ENCODE peak calls at places on chromosomes 4 and X, in seven cellular contexts. H, S, E, T, M, U and K are unnamed samples. For H3K27me3, the result is how much of the 10 kb centered on the place peaks cover.

GRCh38 chr4:184805462-184806245 is 20.1 kb downstream of the ACSL1 start:
- DNase-seq in H (peak), S (peak), E (no peak), T (no peak), M (peak), U (peak), K (no peak)

GRCh38 chr4:185542626-185543336 is 7.5 kb upstream of the PDLIM3 start:
- DNase-seq in H (no peak), S (no peak), E (peak), T (peak), M (peak), U (peak), K (peak)

GRCh38 chr4:13918110-13918509 is 290.6 kb upstream of the BOD1L1 start:
- DNase-seq in H (no peak), S (no peak), E (peak), T (peak), M (peak), U (no peak), K (peak)

GRCh38 chr4:13829457-13829856 is 201.9 kb upstream of the BOD1L1 start:
- DNase-seq in H (no peak), S (no peak), E (no peak), T (no peak), M (no peak), U (no peak), K (no peak)

GRCh38 chr4:67535280-67535840 is 9.9 kb downstream of the CENPC start:
- DNase-seq in H (no peak), S (no peak), E (no peak), T (no peak), M (no peak), U (no peak), K (no peak)

GRCh38 chr4:177455591-177455990 is 13.4 kb upstream of the AGA start:
- DNase-seq in H (no peak), S (no peak), E (no peak), T (no peak), M (peak), U (no peak), K (no peak)

GRCh38 chrX:96211953-96212352 is 472.7 kb upstream of the DIAPH2 start:
- DNase-seq in H (no peak), S (no peak), E (no peak), T (no peak), M (no peak), U (no peak), K (no peak)

GRCh38 chr4:125750827-125751466 is 436.2 kb downstream of the FAT4 start:
- DNase-seq in H (no peak), S (no peak), E (no peak), T (no peak), M (no peak), U (peak), K (no peak)

GRCh38 chrX:46762963-46763362 is 4.0 kb upstream of the SLC9A7 start:
- DNase-seq in H (no peak), S (no peak), E (no peak), T (no peak), M (no peak), U (no peak), K (no peak)

GRCh38 chr4:22091906-22092305 is 143.3 kb upstream of the KCNIP4 start:
- DNase-seq in H (no peak), S (no peak), E (no peak), T (no peak), M (no peak), U (no peak), K (no peak)

GRCh38 chr4:133596459-133596858 is 447.4 kb downstream of the PCDH10 start:
- DNase-seq in H (no peak), S (no peak), E (no peak), T (no peak), M (no peak), U (no peak), K (no peak)

GRCh38 chr4:159065513-159066240 is 37.2 kb upstream of the RAPGEF2 start:
- DNase-seq in H (no peak), S (no peak), E (no peak), T (no peak), M (no peak), U (no peak), K (no peak)

GRCh38 chr4:108411836-108412235 is 208.5 kb upstream of the RPL34 start:
- DNase-seq in H (no peak), S (no peak), E (peak), T (no peak), M (no peak), U (no peak), K (no peak)

GRCh38 chr4:6449335-6449734 is 23.1 kb downstream of the PPP2R2C start:
- DNase-seq in H (no peak), S (no peak), E (no peak), T (no peak), M (no peak), U (no peak), K (no peak)

GRCh38 chr4:125428832-125429231 is 114.1 kb downstream of the FAT4 start:
- DNase-seq in H (no peak), S (no peak), E (no peak), T (no peak), M (no peak), U (no peak), K (no peak)

GRCh38 chrX:63506320-63506719 is 155.2 kb upstream of the SPIN4 start:
- DNase-seq in H (no peak), S (no peak), E (no peak), T (no peak), M (no peak), U (no peak), K (no peak)

GRCh38 chr4:140719022-140719421 is 37.2 kb downstream of the TBC1D9 start:
- DNase-seq in H (no peak), S (no peak), E (no peak), T (no peak), M (no peak), U (no peak), K (no peak)

GRCh38 chr4:132297346-132297745 is 851.7 kb upstream of the PCDH10 start:
- DNase-seq in H (no peak), S (no peak), E (no peak), T (no peak), M (no peak), U (no peak), K (no peak)

GRCh38 chr4:13856387-13856786 is 228.9 kb upstream of the BOD1L1 start:
- DNase-seq in H (no peak), S (no peak), E (no peak), T (no peak), M (no peak), U (no peak), K (no peak)

GRCh38 chr4:90990298-90990697 is 863.1 kb downstream of the CCSER1 start:
- DNase-seq in H (no peak), S (no peak), E (no peak), T (no peak), M (no peak), U (no peak), K (no peak)

GRCh38 chr4:128107766-128108165 is 46.7 kb downstream of the LARP1B start:
- DNase-seq in H (no peak), S (no peak), E (no peak), T (no peak), M (no peak), U (no peak), K (no peak)

GRCh38 chr4:78293348-78293747 is 236.2 kb downstream of the FRAS1 start:
- DNase-seq in H (no peak), S (no peak), E (no peak), T (no peak), M (no peak), U (no peak), K (no peak)

GRCh38 chrX:108216405-108216804 is 124.8 kb downstream of the ATG4A start:
- DNase-seq in H (no peak), S (no peak), E (no peak), T (no peak), M (no peak), U (no peak), K (no peak)

GRCh38 chr4:57270350-57270749 is 160.2 kb upstream of the IGFBP7 start:
- DNase-seq in H (no peak), S (no peak), E (no peak), T (no peak), M (no peak), U (no peak), K (no peak)

GRCh38 chr4:185587444-185588161 is 52.3 kb upstream of the PDLIM3 start:
- DNase-seq in H (no peak), S (peak), E (no peak), T (no peak), M (peak), U (no peak), K (no peak)

GRCh38 chr4:115119804-115120352 is 6.5 kb upstream of the NDST4 start:
- DNase-seq in H (no peak), S (no peak), E (no peak), T (no peak), M (no peak), U (no peak), K (no peak)

GRCh38 chr4:8558080-8558960 is 21.9 kb upstream of the GPR78 start:
- DNase-seq in H (peak), S (peak), E (no peak), T (no peak), M (no peak), U (no peak), K (peak)

GRCh38 chrX:110265624-110266023 is 52.3 kb downstream of the AMMECR1 start:
- DNase-seq in H (no peak), S (no peak), E (no peak), T (no peak), M (no peak), U (no peak), K (no peak)

GRCh38 chr4:176889776-176890175 is 97.1 kb upstream of the VEGFC start:
- DNase-seq in H (no peak), S (no peak), E (no peak), T (no peak), M (no peak), U (no peak), K (no peak)

DNA sequence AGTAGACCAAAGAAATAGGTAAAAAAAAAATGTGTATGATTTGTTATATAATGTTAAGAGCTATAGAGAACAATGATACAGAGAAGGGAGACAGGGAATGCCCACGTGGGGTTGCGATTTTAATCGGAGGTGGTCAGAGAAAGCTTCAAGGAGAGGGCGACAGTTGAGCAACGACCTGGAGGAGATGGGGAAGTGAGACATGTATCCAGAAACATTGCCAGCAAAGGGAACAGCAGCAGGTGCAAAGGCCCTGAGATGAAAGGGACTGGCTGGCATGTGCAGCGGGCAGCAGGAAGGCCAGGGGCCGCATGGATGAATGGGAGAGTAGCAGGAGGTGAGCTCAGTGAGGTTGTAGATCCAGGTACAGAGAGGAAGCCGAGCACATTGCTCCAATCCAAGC is 32.9 kb downstream of the NIPAL1 start:
- DNase-seq in H (no peak), S (peak), E (no peak), T (no peak), M (no peak), U (no peak), K (no peak)
- H3K27me3 ChIP-seq in H (under half), S (under half), E (under half), T (under half), M (under half), U (under half), K (under half)

GRCh38 chrX:38379088-38379487 is 26.7 kb downstream of the OTC start:
- DNase-seq in H (no peak), S (no peak), E (no peak), T (no peak), M (no peak), U (no peak), K (no peak)

GRCh38 chrX:38374431-38374830 is 22.0 kb downstream of the OTC start:
- DNase-seq in H (no peak), S (no peak), E (no peak), T (no peak), M (no peak), U (no peak), K (no peak)

GRCh38 chrX:38376747-38377146 is 24.3 kb downstream of the OTC start:
- DNase-seq in H (no peak), S (no peak), E (no peak), T (no peak), M (no peak), U (no peak), K (no peak)

DNA sequence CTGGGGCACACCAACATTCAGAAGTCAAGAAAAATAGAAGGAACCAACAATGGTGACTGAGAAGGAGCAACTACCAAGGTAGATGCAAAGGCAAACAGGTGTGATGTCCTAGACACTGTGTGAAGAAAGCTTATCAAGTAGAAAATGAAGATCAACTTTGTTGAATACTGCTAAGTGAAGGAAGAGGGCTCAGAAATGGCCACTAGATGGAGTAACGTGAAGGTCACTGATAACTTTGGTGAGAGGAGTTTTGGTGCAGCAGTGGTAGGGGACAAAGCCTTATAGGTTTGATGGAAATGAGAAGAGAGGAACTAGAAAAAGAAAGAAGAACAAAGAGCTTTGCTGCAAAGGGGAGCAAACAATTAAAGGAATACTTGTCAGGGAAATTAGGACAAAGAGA is 23.5 kb downstream of the OTC start:
- DNase-seq in H (no peak), S (no peak), E (no peak), T (no peak), M (no peak), U (no peak), K (no peak)
- TF ChIP-seq CTCF in H (no peak), S (no peak), E (peak), T (peak), M (no peak), U (peak), K (no peak)

GRCh38 chrX:75084757-75085156 is 71.3 kb downstream of the ABCB7 start:
- DNase-seq in H (no peak), S (no peak), E (no peak), T (no peak), M (no peak), U (no peak), K (no peak)
- H3K27me3 ChIP-seq in H (under half), S (under half), E (under half), T (under half), M (under half), U (under half), K (under half)

GRCh38 chrX:50081282-50081955 is 119.4 kb downstream of the AKAP4 start:
- DNase-seq in H (no peak), S (no peak), E (no peak), T (no peak), M (peak), U (peak), K (peak)
- TF ChIP-seq CTCF in H (no peak), S (no peak), E (peak), T (peak), M (no peak), U (peak), K (no peak)

GRCh38 chrX:87961471-87961870 is 443.9 kb downstream of the KLHL4 start:
- DNase-seq in H (no peak), S (no peak), E (no peak), T (no peak), M (no peak), U (no peak), K (no peak)
- H3K27me3 ChIP-seq in H (under half), S (under half), E (under half), T (under half), M (under half), U (under half), K (under half)

DNA sequence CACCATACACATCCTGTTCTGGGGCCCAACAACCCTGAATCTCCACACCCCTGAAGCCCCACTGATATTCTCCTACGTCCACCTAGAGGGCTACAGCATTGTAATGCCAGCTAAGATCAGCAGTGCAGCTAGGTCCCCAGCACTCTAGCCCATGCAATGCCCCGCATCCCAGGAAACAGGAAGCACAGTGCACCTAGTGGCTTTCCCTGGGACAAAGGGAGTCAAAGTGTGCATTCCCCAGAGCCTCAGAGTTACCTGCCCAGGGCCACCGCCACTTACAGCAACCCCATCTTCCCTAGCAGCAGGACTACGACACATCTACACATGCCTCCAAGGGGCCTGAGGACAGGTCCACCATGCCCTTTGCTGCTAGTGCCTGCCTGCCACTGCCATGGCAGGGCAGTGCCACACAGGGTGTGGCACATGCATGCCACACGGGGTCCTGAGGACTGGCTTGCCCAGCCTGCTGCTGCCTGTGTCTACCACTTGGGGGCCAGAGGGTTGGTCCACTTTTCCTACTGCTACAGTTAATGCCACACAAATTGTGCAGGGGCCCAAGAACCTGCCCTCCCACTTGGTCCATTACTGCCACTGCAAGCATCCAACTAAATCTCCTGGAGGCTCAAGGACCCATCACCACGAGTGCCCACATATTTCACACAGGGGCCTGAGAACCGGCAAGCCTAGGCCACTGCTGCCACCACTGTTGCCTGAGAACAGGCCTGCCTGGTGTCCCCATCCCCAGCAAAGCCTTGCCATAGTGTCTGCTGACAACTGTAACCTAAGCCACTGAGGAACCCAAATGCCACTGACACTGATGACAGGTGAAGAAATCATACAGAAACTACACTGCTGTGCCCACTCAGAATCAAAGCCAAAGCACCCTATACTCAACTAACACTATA is 23.7 kb downstream of the TLR6 start:
- DNase-seq in H (no peak), S (peak), E (no peak), T (no peak), M (no peak), U (no peak), K (no peak)
- TF ChIP-seq CTCF in H (no peak), S (no peak), E (no peak), T (no peak), M (no peak), U (no peak), K (no peak)

DNA sequence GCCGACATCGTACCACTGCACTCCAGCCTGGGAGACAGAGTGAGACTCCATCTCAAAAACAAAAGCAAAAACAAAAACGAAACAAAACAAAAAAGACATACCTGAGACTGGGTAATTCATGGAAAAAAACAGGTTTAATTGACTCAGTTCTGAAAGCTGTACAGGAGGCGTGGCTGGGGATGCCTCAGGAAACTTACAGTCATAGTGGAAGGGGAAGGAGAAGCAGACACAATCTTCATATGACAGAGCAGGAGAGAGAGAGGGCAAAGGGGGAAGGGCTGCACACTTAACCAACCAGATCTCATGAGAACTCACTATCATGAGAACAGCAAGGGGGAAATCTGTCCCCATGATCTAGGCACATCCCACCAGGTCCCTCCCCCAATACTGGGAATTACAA is 229.6 kb downstream of the STK32B start:
- DNase-seq in H (no peak), S (no peak), E (no peak), T (no peak), M (no peak), U (no peak), K (no peak)
- H3K27me3 ChIP-seq in H (under half), S (under half), E (under half), T (under half), M (under half), U (under half), K (under half)

GRCh38 chrX:129346574-129346973 is 176.7 kb downstream of the SMARCA1 start:
- DNase-seq in H (no peak), S (no peak), E (no peak), T (no peak), M (no peak), U (no peak), K (no peak)

GRCh38 chrX:129347291-129347690 is 176.0 kb downstream of the SMARCA1 start:
- DNase-seq in H (no peak), S (no peak), E (no peak), T (no peak), M (no peak), U (no peak), K (no peak)
- TF ChIP-seq CTCF in H (no peak), S (no peak), E (no peak), T (peak), M (no peak), U (no peak), K (no peak)